ENCODE peak calls at places on chromosomes 13 and 19, in nine cellular contexts. F, S, O, R, L, N, B, D and E are unnamed samples.
A peak's percentile ranks its signal among the peaks of the same experiment; 100 is the strongest.

GRCh38 chr13:106407338-106407737 is 128.1 kb downstream of the EFNB2 start:
- DNase-seq in O (no peak), L (no peak), F (no peak), B (peak; percentile 3), D (no peak), R (no peak), S (no peak), N (no peak), E (no peak)

GRCh38 chr19:438416-438958 is 22.3 kb downstream of the SHC2 start:
- DNase-seq in O (no peak), B (no peak), N (no peak), F (no peak), R (no peak), L (no peak), D (no peak), S (no peak), E (no peak)

GRCh38 chr13:33322474-33322827 is 36.9 kb upstream of the STARD13 start:
- DNase-seq in N (no peak), F (no peak), D (no peak), R (peak; percentile 92), O (no peak), S (no peak), L (no peak), B (peak; percentile 94), E (no peak)

GRCh38 chr13:26946675-26947342 is 186.2 kb upstream of the GPR12 start:
- DNase-seq in L (no peak), R (peak; percentile 86), D (peak; percentile 48), S (no peak), N (no peak), B (peak; percentile 73), O (no peak), F (peak; percentile 53), E (no peak)

GRCh38 chr13:49098198-49098597 is 121.9 kb upstream of the MLNR start:
- DNase-seq in L (no peak), R (peak; percentile 96), S (no peak), O (no peak), D (peak; percentile 64), N (no peak), F (no peak), B (peak; percentile 95), E (no peak)

GRCh38 chr19:38606131-38606530 is 11.6 kb downstream of the MAP4K1 start:
- DNase-seq in D (no peak), L (no peak), B (no peak), R (no peak), N (no peak), S (no peak), O (no peak), F (no peak), E (no peak)

GRCh38 chr13:75299913-75300862 is 181.8 kb downstream of the TBC1D4 start:
- DNase-seq in N (no peak), L (no peak), S (no peak), O (no peak), D (no peak), R (peak; percentile 35), B (peak; percentile 47), F (no peak), E (no peak)

GRCh38 chr19:38303517-38304351 is at the start of gene C19orf33:
- DNase-seq in L (no peak), S (no peak), O (no peak), N (no peak), F (no peak), R (no peak), B (peak; percentile 38), D (no peak), E (peak; percentile 85)

GRCh38 chr19:6790194-6791128 is 18.0 kb downstream of the VAV1 start:
- DNase-seq in D (peak; percentile 83), F (no peak), R (no peak), N (no peak), O (no peak), L (no peak), S (no peak), B (no peak), E (no peak)

GRCh38 chr19:47598407-47599349 is 10.3 kb upstream of the BICRA start:
- DNase-seq in R (peak; percentile 95), D (peak; percentile 85), O (peak; percentile 79), N (no peak), S (no peak), L (no peak), B (peak; percentile 98), F (no peak), E (peak; percentile 54)

GRCh38 chr19:16447015-16447384 is 24.8 kb downstream of the EPS15L1 start:
- DNase-seq in F (no peak), S (peak; percentile 53), L (no peak), O (no peak), B (peak; percentile 86), N (no peak), R (peak; percentile 94), D (peak; percentile 57), E (peak; percentile 71)

GRCh38 chr19:10193666-10194499 is 870 bp downstream of the DNMT1 start:
- DNase-seq in R (peak; percentile 70), B (peak; percentile 69), F (peak; percentile 7), S (peak; percentile 27), N (no peak), O (no peak), L (peak; percentile 2), D (peak; percentile 44), E (no peak)

GRCh38 chr19:33677745-33678426 is 56.1 kb downstream of the CHST8 start:
- DNase-seq in F (no peak), S (no peak), D (no peak), R (no peak), O (no peak), N (no peak), L (no peak), B (no peak), E (no peak)

GRCh38 chr13:113803409-113804016 is 44.5 kb downstream of the TMEM255B start:
- DNase-seq in N (no peak), L (no peak), F (no peak), B (no peak), S (no peak), D (no peak), O (no peak), R (no peak), E (no peak)

GRCh38 chr13:112752711-112753541 is 63.1 kb downstream of the ATP11A start:
- DNase-seq in B (no peak), R (no peak), D (no peak), O (no peak), F (no peak), S (no peak), L (no peak), N (no peak), E (no peak)

GRCh38 chr13:78100481-78100880 is 181.8 kb upstream of the EDNRB start:
- DNase-seq in B (peak; percentile 19), S (no peak), R (no peak), F (no peak), D (no peak), N (no peak), L (no peak), O (no peak), E (no peak)

GRCh38 chr19:33788676-33789075 is 8.0 kb upstream of the KCTD15 start:
- DNase-seq in L (no peak), N (no peak), S (no peak), O (no peak), R (no peak), D (no peak), F (no peak), B (no peak), E (no peak)

GRCh38 chr13:77918391-77919261 is at the start of gene EDNRB:
- DNase-seq in L (no peak), D (peak; percentile 81), O (peak; percentile 10), S (no peak), B (peak; percentile 54), R (peak; percentile 41), F (peak; percentile 52), N (no peak), E (peak; percentile 67)

GRCh38 chr19:12785431-12786011 is 5.8 kb upstream of the JUNB start:
- DNase-seq in F (no peak), R (no peak), D (no peak), B (no peak), S (peak; percentile 24), O (no peak), L (no peak), N (no peak), E (no peak)

GRCh38 chr13:46663644-46664043 is 110.7 kb downstream of the LRCH1 start:
- DNase-seq in B (peak; percentile 35), O (no peak), S (no peak), R (no peak), N (no peak), F (no peak), D (no peak), L (no peak), E (no peak)

GRCh38 chr19:2636897-2637683 is 65.4 kb downstream of the GNG7 start:
- DNase-seq in L (peak; percentile 71), S (peak; percentile 74), O (peak; percentile 55), B (peak; percentile 60), D (peak; percentile 65), F (no peak), N (peak; percentile 65), R (peak; percentile 37), E (peak; percentile 74)

GRCh38 chr13:43269037-43269476 is 245.7 kb downstream of the DNAJC15 start:
- DNase-seq in F (no peak), S (no peak), B (peak; percentile 94), R (peak; percentile 99), N (no peak), L (no peak), O (peak; percentile 20), D (no peak), E (peak; percentile 57)

GRCh38 chr13:75151081-75151643 is 330.8 kb downstream of the TBC1D4 start:
- DNase-seq in L (no peak), D (no peak), R (peak; percentile 59), S (no peak), F (no peak), B (peak; percentile 78), O (no peak), N (no peak), E (no peak)

GRCh38 chr19:53639471-53639870 is 7.7 kb downstream of the DPRX start:
- DNase-seq in L (no peak), O (no peak), R (no peak), D (no peak), F (no peak), S (no peak), B (no peak), N (no peak), E (no peak)

GRCh38 chr19:3387645-3388589 is 21.5 kb downstream of the NFIC start:
- DNase-seq in L (no peak), O (peak; percentile 47), S (no peak), R (peak; percentile 58), N (no peak), F (no peak), B (no peak), D (peak; percentile 89), E (peak; percentile 81)